ENCODE peak calls at places on chromosome 3, in ten cellular contexts. Q is tibial nerve; P is SJSA1; V is body of pancreas; G is naive thymus-derived CD4-positive, alpha-beta T cell; M is CD8-positive, alpha-beta memory T cell; Y is colonic mucosa; R is GM23248; D is uterus; I is aorta. L is an unnamed sample.

GRCh38 chr3:129058441-129059194 is 2.0 kb upstream of the GP9 start:
- DNase-seq in Q (no peak), P (no peak), M (no peak), I (peak; percentile 45), R (no peak), Y (peak; percentile 69), V (peak; percentile 68), G (peak; percentile 26), D (no peak), L (no peak)

GRCh38 chr3:145243875-145244274 is 917.1 kb downstream of the PLOD2 start:
- DNase-seq in Y (no peak), R (peak; percentile 56), P (no peak), M (no peak), G (no peak), Q (no peak), I (no peak), D (no peak), V (no peak), L (no peak)

GRCh38 chr3:116057403-116058006 is 387.8 kb downstream of the LSAMP start:
- DNase-seq in M (no peak), D (no peak), Y (no peak), R (no peak), I (no peak), P (no peak), V (no peak), G (no peak), Q (no peak), L (no peak)

GRCh38 chr3:130892759-130893239 is 1.1 kb upstream of the ATP2C1 start:
- DNase-seq in D (peak; percentile 77), V (peak; percentile 71), R (peak; percentile 89), Q (peak; percentile 86), G (peak; percentile 77), I (no peak), Y (peak; percentile 86), P (peak; percentile 59), M (peak; percentile 76), L (peak; percentile 69)

GRCh38 chr3:11770477-11771381 is 76.0 kb downstream of the TAMM41 start:
- DNase-seq in Q (peak; percentile 30), V (peak; percentile 90), I (peak; percentile 78), R (peak; percentile 89), G (peak; percentile 86), M (peak; percentile 82), P (peak; percentile 68), Y (peak; percentile 92), D (peak; percentile 56), L (peak; percentile 88)

GRCh38 chr3:129312021-129312639 is 33.5 kb downstream of the HMCES start:
- DNase-seq in G (no peak), V (no peak), Q (no peak), I (peak; percentile 23), Y (no peak), M (no peak), P (no peak), D (no peak), R (no peak), L (no peak)

GRCh38 chr3:128421439-128421836 is 45.3 kb downstream of the DNAJB8 start:
- DNase-seq in Y (no peak), M (no peak), Q (no peak), D (no peak), I (no peak), P (no peak), G (no peak), V (no peak), R (no peak), L (no peak)

GRCh38 chr3:106957021-106957420 is 420.2 kb upstream of the CCDC54 start:
- DNase-seq in D (no peak), P (no peak), M (no peak), Q (no peak), Y (no peak), I (no peak), G (no peak), V (no peak), R (peak; percentile 34), L (no peak)

GRCh38 chr3:12107071-12107713 is 51.5 kb downstream of the TIMP4 start:
- DNase-seq in Y (no peak), D (no peak), P (no peak), V (no peak), Q (no peak), G (no peak), I (no peak), R (no peak), M (no peak), L (no peak)

GRCh38 chr3:29922990-29923746 is 642.3 kb downstream of the RBMS3 start:
- DNase-seq in P (peak; percentile 83), V (no peak), R (peak; percentile 75), Q (peak; percentile 39), G (no peak), I (no peak), Y (no peak), M (no peak), D (no peak), L (no peak)

GRCh38 chr3:172132721-172133311 is 93.4 kb downstream of the FNDC3B start:
- DNase-seq in I (no peak), P (no peak), R (no peak), D (no peak), G (no peak), M (no peak), Y (no peak), Q (no peak), V (no peak), L (no peak)

GRCh38 chr3:172135185-172135584 is 95.8 kb downstream of the FNDC3B start:
- DNase-seq in Y (no peak), R (no peak), P (no peak), M (no peak), D (no peak), G (no peak), V (no peak), I (no peak), Q (no peak), L (no peak)

GRCh38 chr3:172133830-172134229 is 94.5 kb downstream of the FNDC3B start:
- DNase-seq in M (no peak), I (no peak), G (no peak), P (no peak), Q (no peak), Y (no peak), R (no peak), D (no peak), V (no peak), L (no peak)

GRCh38 chr3:172135766-172136729 is 96.7 kb downstream of the FNDC3B start:
- DNase-seq in Q (no peak), R (peak; percentile 93), Y (no peak), M (no peak), V (no peak), P (no peak), I (no peak), D (no peak), G (no peak), L (no peak)

GRCh38 chr3:172134352-172134751 is 95.0 kb downstream of the FNDC3B start:
- DNase-seq in D (no peak), I (no peak), M (no peak), Q (no peak), P (no peak), Y (no peak), R (no peak), V (no peak), G (no peak), L (no peak)
- H3K36me3 ChIP-seq in D (no peaks in the 10 kb centered on the region), I (no peaks in the 10 kb centered on the region), M (no peaks in the 10 kb centered on the region), Q (no peaks in the 10 kb centered on the region), P (peaks cover 34% of the 10 kb centered on the region), Y (no peaks in the 10 kb centered on the region), R (peaks cover 7% of the 10 kb centered on the region), V (no peaks in the 10 kb centered on the region), G (no peaks in the 10 kb centered on the region), L (no peaks in the 10 kb centered on the region)

GRCh38 chr3:76038949-76039348 is 253.6 kb upstream of the ZNF717 start:
- DNase-seq in Y (no peak), R (no peak), D (no peak), G (no peak), M (no peak), Q (no peak), P (no peak), V (no peak), I (no peak), L (no peak)
- H3K4me1 ChIP-seq in Y (no peaks in the 10 kb centered on the region), R (peaks cover 31% of the 10 kb centered on the region), D (no peaks in the 10 kb centered on the region), G (no peaks in the 10 kb centered on the region), M (no peaks in the 10 kb centered on the region), Q (no peaks in the 10 kb centered on the region), P (no peaks in the 10 kb centered on the region), V (no peaks in the 10 kb centered on the region), I (no peaks in the 10 kb centered on the region), L (no peaks in the 10 kb centered on the region)

DNA sequence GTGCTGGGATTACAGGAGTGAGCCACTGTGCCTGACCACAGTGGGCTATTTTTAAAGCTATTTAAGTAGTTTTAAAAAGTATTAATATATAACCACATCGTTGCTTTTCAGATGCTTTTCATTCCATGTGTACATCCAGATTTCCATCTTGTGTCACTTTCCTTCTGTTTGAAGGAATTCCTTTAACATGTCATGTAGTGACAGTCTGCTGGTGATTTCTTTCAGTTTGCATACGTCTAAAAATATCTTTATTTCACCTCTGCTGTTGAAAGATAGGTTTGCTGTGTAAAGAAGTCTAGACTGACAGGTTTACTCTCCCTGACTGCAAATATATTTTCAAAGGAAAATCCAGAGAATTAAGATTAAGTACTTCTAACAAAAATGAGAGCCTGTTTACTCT is 12.2 kb downstream of the FAM240A start:
- DNase-seq in R (no peak), P (no peak), M (no peak), V (no peak), Q (no peak), Y (no peak), D (no peak), I (no peak), G (no peak), L (no peak)
- H3K27me3 ChIP-seq in R (no peaks in the 10 kb centered on the region), P (no peaks in the 10 kb centered on the region), M (no peaks in the 10 kb centered on the region), V (no peaks in the 10 kb centered on the region), Q (no peaks in the 10 kb centered on the region), Y (no peaks in the 10 kb centered on the region), D (no peaks in the 10 kb centered on the region), I (no peaks in the 10 kb centered on the region), G (no peaks in the 10 kb centered on the region), L (no peaks in the 10 kb centered on the region)

DNA sequence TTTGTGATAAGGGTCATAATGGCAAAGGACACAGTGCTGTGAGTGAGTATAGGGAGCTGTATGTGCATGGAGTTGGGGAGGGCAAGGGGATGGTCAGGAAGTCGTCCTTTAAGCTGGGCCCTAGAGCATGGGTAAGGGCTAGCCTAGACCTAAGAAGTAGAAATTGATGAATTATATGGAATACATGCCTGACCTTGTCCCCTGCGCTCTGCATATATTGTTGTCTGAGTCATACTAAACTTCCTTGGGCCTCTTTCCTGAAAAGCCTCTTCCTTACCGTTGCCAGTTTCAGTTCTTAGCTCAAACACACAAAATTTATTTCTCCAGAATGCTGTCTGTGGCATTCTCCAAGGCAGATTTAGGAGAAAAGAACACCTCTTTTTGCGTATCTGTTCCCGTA is 4.6 kb downstream of the SNRK start:
- DNase-seq in Q (no peak), V (no peak), M (no peak), D (no peak), R (peak; percentile 23), Y (no peak), I (no peak), P (no peak), G (no peak), L (no peak)
- H3K36me3 ChIP-seq in Q (no peaks in the 10 kb centered on the region), V (no peaks in the 10 kb centered on the region), M (no peaks in the 10 kb centered on the region), D (no peaks in the 10 kb centered on the region), R (no peaks in the 10 kb centered on the region), Y (no peaks in the 10 kb centered on the region), I (peaks cover 2% of the 10 kb centered on the region), P (peaks cover 16% of the 10 kb centered on the region), G (no peaks in the 10 kb centered on the region), L (no peaks in the 10 kb centered on the region)